ENCODE peak calls at places on chromosomes 11 and 22, in six cellular contexts. V is PC-3, L is GM23248, S is hepatocyte, A is mammary epithelial cell, P is GM23338. Z is an unnamed sample.

GRCh38 chr22:23164091-23164490 is 16.2 kb upstream of the BCR start:
- DNase-seq in V (no peak), L (no peak), S (no peak), A (no peak), P (no peak), Z (no peak)

GRCh38 chr22:41513391-41513790 is 30.9 kb downstream of the POLR3H start:
- DNase-seq in V (no peak), L (no peak), S (no peak), A (no peak), P (no peak), Z (no peak)

GRCh38 chr11:19218801-19219460 is 17.1 kb upstream of the CSRP3 start:
- DNase-seq in V (no peak), L (no peak), S (no peak), A (no peak), P (no peak), Z (no peak)

GRCh38 chr11:48025983-48026340 is 45.6 kb downstream of the PTPRJ start:
- DNase-seq in V (no peak), L (peak; percentile 35), S (no peak), A (no peak), P (no peak), Z (no peak)

GRCh38 chr11:44324787-44325525 is 15.0 kb upstream of the ALX4 start:
- DNase-seq in V (peak; percentile 17), L (no peak), S (peak; percentile 62), A (no peak), P (no peak), Z (no peak)

GRCh38 chr11:72623052-72623451 is 51.2 kb downstream of the PDE2A start:
- DNase-seq in V (no peak), L (no peak), S (no peak), A (no peak), P (no peak), Z (no peak)

GRCh38 chr11:122853971-122854446 is 15.7 kb downstream of the CRTAM start:
- DNase-seq in V (peak; percentile 96), L (peak; percentile 83), S (peak; percentile 83), A (peak; percentile 72), P (peak; percentile 92), Z (peak; percentile 71)

GRCh38 chr11:111938687-111939160 is 1.6 kb downstream of the DIXDC1 start:
- DNase-seq in V (peak; percentile 32), L (peak; percentile 86), S (no peak), A (peak; percentile 32), P (peak; percentile 79), Z (no peak)

GRCh38 chr22:42164901-42165300 is 34.3 kb upstream of the CYP2D6 start:
- DNase-seq in V (no peak), L (no peak), S (no peak), A (no peak), P (no peak), Z (no peak)

DNA sequence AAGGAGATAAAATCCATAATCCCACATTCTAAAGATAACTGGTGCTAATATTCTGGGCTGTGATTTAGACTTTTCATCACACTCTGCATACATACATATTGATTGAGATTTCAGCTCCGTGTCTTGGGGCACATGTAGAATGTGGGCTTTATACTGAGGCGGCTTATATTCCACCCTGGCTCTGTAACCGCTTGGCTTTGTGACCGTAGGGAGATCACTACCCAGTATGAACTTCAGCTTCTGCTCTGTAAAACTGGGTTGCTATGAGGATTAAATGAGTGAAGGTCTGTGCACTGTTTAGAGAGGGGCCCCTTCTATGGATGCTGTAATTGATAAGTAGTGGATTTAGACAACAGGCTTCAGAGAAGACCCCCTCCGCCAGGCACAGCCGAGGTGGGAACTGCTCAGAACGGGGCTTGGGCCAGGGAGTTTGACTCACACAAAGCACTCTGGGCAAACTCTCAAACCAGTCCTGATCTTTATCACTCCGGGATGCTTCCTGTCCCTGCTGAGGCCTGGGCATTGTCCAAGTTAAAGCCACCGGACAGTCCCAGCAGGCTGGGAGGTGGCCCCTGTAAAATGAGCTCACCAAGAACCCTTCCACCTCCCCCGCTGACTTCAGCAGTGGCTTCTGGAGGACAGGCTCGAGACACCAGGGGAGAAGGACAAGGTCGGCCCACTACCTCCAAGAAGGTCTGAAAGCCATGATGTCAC is 17.2 kb downstream of the KIAA1671 start:
- DNase-seq in V (peak; percentile 85), L (peak; percentile 82), S (no peak), A (peak; percentile 58), P (no peak), Z (no peak)
- H2AFZ ChIP-seq in V (no peak overlapping the region), L (no peak overlapping the region), S (no peak overlapping the region), A (peak overlapping the region; percentile 54), P (no peak overlapping the region), Z (no peak overlapping the region)

GRCh38 chr11:67268036-67268683 is 1.9 kb downstream of the GRK2 start:
- DNase-seq in V (no peak), L (no peak), S (no peak), A (no peak), P (no peak), Z (peak; percentile 89)
- H4K20me1 ChIP-seq in V (peaks cover 45% of the 10 kb centered on the region), L (no peaks in the 10 kb centered on the region), S (peaks cover 57% of the 10 kb centered on the region), A (no peaks in the 10 kb centered on the region), P (peaks cover 17% of the 10 kb centered on the region), Z (peaks cover 7% of the 10 kb centered on the region)

GRCh38 chr11:61971177-61972111 is 4.0 kb upstream of the FTH1 start:
- DNase-seq in V (peak; percentile 99), L (peak; percentile 99), S (peak; percentile 97), A (peak; percentile 97), P (peak; percentile 98), Z (peak; percentile 63)
- H2AFZ ChIP-seq in V (no peak overlapping the region), L (peak overlapping the region; percentile 55), S (no peak overlapping the region), A (peak overlapping the region; percentile 36), P (peak overlapping the region; percentile 47), Z (no peak overlapping the region)

DNA sequence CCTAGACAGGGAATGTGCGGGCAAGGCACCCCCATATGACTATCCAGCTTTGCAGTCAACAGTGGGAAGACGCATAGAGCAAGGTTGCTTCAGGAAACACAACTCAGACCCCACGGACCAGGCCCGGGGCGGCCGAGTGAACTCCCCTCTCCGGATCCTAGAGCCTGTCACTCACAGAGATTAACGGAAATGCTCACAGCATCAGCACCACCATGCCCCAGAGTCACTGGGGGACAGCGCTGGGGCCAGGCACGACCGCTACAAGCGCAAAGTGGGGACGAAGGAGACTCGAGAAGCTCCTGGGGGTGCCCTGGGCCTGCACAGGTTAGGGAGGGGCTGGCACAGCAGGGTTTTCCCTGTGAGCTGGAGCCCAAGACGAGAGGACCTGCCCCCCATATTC is 15.9 kb downstream of the MACROD1 start:
- DNase-seq in V (no peak), L (no peak), S (no peak), A (no peak), P (no peak), Z (no peak)
- H4K20me1 ChIP-seq in V (no peaks in the 10 kb centered on the region), L (no peaks in the 10 kb centered on the region), S (no peaks in the 10 kb centered on the region), A (no peaks in the 10 kb centered on the region), P (no peaks in the 10 kb centered on the region), Z (no peaks in the 10 kb centered on the region)

DNA sequence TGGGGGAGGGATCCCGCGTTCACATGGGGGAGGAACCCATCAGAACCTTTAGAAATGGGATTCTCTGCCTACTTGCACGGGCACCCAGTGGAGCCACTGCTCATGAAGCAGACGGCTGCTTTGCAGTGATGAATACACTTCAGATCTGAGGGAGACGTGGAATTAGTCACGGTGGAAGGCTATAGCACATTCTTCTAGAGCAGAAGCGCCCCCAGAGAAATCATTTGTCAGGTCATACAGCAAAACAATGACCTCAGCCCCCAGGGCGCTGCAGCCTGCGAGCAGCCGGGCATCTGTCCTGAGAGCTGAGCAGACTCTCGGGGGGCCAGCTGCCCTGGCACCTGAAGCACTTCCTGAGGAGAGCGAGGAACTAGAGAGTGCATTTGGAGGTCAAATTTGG is 12.7 kb downstream of the TP53AIP1 start:
- DNase-seq in V (no peak), L (peak; percentile 38), S (no peak), A (no peak), P (no peak), Z (no peak)
- H2AFZ ChIP-seq in V (no peak overlapping the region), L (no peak overlapping the region), S (no peak overlapping the region), A (no peak overlapping the region), P (peak overlapping the region; percentile 59), Z (no peak overlapping the region)

DNA sequence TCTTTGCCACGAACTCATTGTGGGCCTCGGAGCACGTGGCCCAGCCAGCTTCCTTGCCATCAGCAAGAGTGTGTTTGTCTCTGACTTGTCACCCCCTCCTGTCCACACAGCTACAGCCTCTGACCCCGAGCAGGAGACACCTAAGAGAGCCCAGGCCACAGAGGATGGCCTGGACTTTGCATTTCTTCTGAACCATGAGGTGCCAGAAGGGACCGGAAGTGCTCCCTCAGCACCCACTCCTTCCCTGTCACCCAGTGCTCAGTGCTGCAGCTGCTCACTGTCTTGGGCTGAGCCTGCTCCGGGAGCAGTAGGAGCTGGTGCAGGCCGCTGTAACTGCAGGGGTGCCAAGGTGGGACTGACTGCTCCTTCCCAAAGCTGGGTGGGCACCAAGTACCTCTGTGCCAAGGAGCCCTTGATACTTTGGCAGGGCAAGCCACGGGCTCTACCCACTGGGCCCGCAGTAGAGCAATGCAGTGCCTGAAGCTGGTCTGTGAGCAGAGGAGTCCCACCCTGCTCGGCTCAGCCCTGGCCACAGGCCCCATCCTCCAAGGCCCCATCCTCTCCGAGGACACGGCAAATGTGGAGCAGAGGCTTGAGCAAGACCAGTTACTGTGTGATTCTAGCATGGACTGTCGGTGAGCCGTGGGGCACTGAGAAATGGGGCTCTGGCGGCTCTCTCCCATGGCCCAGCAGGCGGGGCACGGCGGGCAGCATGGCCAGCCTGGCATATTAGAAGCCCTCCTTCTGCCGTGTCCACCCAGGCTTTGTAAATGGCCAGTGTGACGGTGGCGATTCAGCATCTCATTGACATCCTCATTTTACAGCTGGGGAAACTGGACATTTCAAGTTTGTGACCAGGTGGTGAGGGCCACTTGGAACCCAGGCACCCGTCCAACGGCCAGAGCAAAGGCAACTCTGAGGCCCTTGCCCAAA is 6.3 kb downstream of the GRK2 start:
- DNase-seq in V (no peak), L (no peak), S (no peak), A (no peak), P (no peak), Z (peak; percentile 87)
- H4K20me1 ChIP-seq in V (peaks cover 50% of the 10 kb centered on the region), L (no peaks in the 10 kb centered on the region), S (peaks cover 65% of the 10 kb centered on the region), A (no peaks in the 10 kb centered on the region), P (peaks cover 14% of the 10 kb centered on the region), Z (peaks cover 7% of the 10 kb centered on the region)

Z was measured in Karpas-422.